ENCODE peak calls at places on chromosomes 11 and 22, in five cellular contexts. E is ovary, S is HFF-Myc, G is IMR-90, A is upper lobe of right lung. X is an unnamed sample.

GRCh38 chr11:62087694-62088093 is 36.1 kb upstream of the INCENP start:
- DNase-seq in E (no peak), S (no peak), G (no peak), A (no peak), X (no peak)

GRCh38 chr22:27581688-27582087 is 219.9 kb downstream of the MN1 start:
- DNase-seq in E (peak), S (peak), G (peak), A (no peak), X (peak)

GRCh38 chr11:130872102-130872501 is 44.2 kb downstream of the SNX19 start:
- DNase-seq in E (no peak), S (no peak), G (no peak), A (no peak), X (no peak)

GRCh38 chr11:45270946-45271345 is 15.2 kb downstream of the SYT13 start:
- DNase-seq in E (no peak), S (no peak), G (no peak), A (no peak), X (no peak)

GRCh38 chr22:39254789-39255298 is 10.1 kb upstream of the PDGFB start:
- DNase-seq in E (no peak), S (no peak), G (peak), A (no peak), X (peak)

GRCh38 chr11:131616456-131616855 is 246.0 kb downstream of the NTM start:
- DNase-seq in E (no peak), S (no peak), G (no peak), A (no peak), X (no peak)

GRCh38 chr22:28899199-28899853 is 16.0 kb downstream of the ZNRF3 start:
- DNase-seq in E (no peak), S (no peak), G (peak), A (no peak), X (no peak)

GRCh38 chr11:17313349-17314231 is 37.1 kb downstream of the NUCB2 start:
- DNase-seq in E (no peak), S (no peak), G (no peak), A (no peak), X (no peak)

GRCh38 chr11:123062892-123063395 is 1.0 kb upstream of the HSPA8 start:
- DNase-seq in E (no peak), S (no peak), G (peak), A (no peak), X (peak)

GRCh38 chr22:43147821-43148220 is 3.5 kb upstream of the TSPO start:
- DNase-seq in E (no peak), S (no peak), G (no peak), A (peak), X (no peak)

GRCh38 chr11:35623708-35624168 is 5.5 kb downstream of the FJX1 start:
- DNase-seq in E (no peak), S (peak), G (peak), A (no peak), X (no peak)

GRCh38 chr22:19547620-19548019 is 23.4 kb upstream of the CLDN5 start:
- DNase-seq in E (no peak), S (no peak), G (no peak), A (no peak), X (no peak)

GRCh38 chr11:68146704-68147474 is 25.7 kb upstream of the CHKA start:
- DNase-seq in E (no peak), S (no peak), G (peak), A (peak), X (peak)

GRCh38 chr11:119608781-119609180 is 120.2 kb downstream of the NECTIN1 start:
- DNase-seq in E (no peak), S (no peak), G (no peak), A (no peak), X (no peak)

GRCh38 chr22:37368058-37368457 is 59.2 kb downstream of the ELFN2 start:
- DNase-seq in E (no peak), S (no peak), G (no peak), A (no peak), X (no peak)

GRCh38 chr11:79400717-79401330 is 40.0 kb downstream of the TENM4 start:
- DNase-seq in E (no peak), S (peak), G (peak), A (peak), X (no peak)

GRCh38 chr11:130003717-130004001 is 1.0 kb upstream of the PRDM10 start:
- DNase-seq in E (no peak), S (no peak), G (no peak), A (no peak), X (no peak)

GRCh38 chr11:130979386-130979972 is 63.2 kb upstream of the SNX19 start:
- DNase-seq in E (no peak), S (no peak), G (peak), A (no peak), X (peak)

GRCh38 chr11:95661159-95661558 is 128.4 kb downstream of the FAM76B start:
- DNase-seq in E (no peak), S (no peak), G (peak), A (no peak), X (no peak)

GRCh38 chr11:84103096-84103495 is 816.9 kb upstream of the CCDC90B start:
- DNase-seq in E (no peak), S (no peak), G (no peak), A (no peak), X (no peak)

DNA sequence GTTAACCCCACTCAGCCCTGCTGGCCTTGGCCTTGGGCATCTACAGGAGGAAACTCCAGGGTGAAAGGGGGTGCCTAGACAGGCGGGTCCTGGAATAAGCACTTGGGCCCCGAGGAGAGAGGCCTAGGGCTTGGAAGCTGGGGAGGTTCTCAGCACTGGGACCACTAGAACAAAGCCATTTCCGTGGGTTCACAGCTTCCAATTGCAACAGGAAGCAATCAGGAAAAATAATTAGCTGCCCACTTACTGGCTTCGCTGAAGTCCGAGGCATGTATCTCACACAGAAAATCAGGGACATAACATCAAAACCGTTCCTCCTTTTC is 161.2 kb upstream of the GRK3 start:
- DNase-seq in E (no peak), S (no peak), G (peak), A (no peak), X (no peak)
- H3K4me3 ChIP-seq in E (no peak), S (peak), G (peak), A (peak), X (peak)

DNA sequence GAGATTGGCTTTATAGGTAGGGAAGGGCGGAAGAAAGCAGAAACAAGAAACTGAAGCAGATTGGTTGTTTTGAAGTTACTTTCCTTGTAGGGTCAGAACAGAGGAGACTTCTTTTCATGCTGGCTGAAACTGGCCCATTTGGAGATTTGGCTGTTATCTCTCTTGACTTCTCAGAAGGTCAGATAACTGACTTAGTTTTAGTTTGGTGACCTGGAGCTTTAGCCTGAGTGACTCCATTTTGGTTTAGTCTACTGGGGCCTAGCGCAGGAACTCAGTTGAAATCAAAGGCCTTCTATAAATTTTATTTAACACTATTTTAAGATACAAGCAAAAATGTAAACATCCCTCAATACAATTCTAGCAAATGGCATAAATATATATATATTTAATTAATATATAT is 31.4 kb downstream of the CSTPP1 start:
- DNase-seq in E (no peak), S (no peak), G (no peak), A (no peak), X (no peak)
- TF ChIP-seq CTCF in E (no peak), S (no peak), G (no peak), A (no peak), X (no peak)

GRCh38 chr22:49958961-49959781 is 1.4 kb upstream of the PIM3 start:
- DNase-seq in E (peak), S (no peak), G (no peak), A (peak), X (no peak)
- H3K4me3 ChIP-seq in E (peak), S (peak), G (peak), A (peak), X (peak)

DNA sequence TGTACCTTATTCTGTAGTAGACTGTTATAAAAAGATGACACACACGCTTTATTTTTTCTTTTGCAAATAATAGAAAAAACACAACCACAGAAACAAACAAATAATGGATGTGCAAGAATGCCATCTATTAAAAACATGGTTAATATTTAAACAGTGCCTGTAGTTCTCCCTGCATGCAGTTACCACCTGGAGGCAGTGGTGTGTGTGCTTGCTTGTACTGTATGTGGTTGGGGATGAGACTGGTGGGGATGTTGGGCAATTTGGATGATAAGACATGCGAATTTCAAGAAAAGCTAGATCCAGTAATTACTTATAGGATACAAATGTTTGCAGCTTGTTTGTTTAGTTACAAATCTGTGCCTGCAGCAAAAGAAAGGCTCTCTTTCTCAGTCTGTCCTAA is 3.6 kb downstream of the C11orf87 start:
- DNase-seq in E (no peak), S (no peak), G (no peak), A (no peak), X (no peak)
- TF ChIP-seq CTCF in E (no peak), S (no peak), G (no peak), A (no peak), X (peak)

GRCh38 chr11:111438846-111439520 is 59.9 kb upstream of the POU2AF1 start:
- DNase-seq in E (no peak), S (no peak), G (no peak), A (no peak), X (no peak)

GRCh38 chr11:111435046-111435698 is 56.1 kb upstream of the POU2AF1 start:
- DNase-seq in E (no peak), S (no peak), G (no peak), A (no peak), X (no peak)

GRCh38 chr11:111440416-111441205 is 61.5 kb upstream of the POU2AF1 start:
- DNase-seq in E (no peak), S (no peak), G (no peak), A (no peak), X (peak)

GRCh38 chr11:111439905-111440304 is 60.8 kb upstream of the POU2AF1 start:
- DNase-seq in E (no peak), S (no peak), G (no peak), A (no peak), X (peak)

DNA sequence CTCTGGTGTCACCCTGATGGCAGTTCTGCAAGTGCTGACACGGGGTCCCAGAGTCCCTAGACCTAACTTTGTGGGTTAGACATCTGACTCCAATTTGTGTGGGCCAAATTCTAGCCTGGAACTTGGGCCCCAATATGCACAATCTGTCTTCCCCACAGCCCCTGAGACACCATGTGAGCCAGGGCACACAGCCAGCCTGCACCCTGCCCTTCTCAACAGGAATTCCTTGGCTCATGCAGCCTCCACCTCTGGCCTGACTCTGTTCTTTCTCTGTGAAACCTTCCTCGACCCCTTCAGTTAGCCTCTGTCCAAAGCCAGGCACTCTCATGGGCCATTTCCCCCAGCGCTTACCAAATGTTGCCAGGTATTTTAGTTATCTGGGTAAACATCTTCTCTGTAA is 59.1 kb upstream of the POU2AF1 start:
- DNase-seq in E (no peak), S (no peak), G (no peak), A (no peak), X (no peak)
- H3K4me3 ChIP-seq in E (no peak), S (no peak), G (no peak), A (no peak), X (no peak)

GRCh38 chr22:48889209-48889830 is 938.4 kb downstream of the BRD1 start:
- DNase-seq in E (no peak), S (no peak), G (no peak), A (peak), X (no peak)
- TF ChIP-seq CTCF in E (no peak), S (no peak), G (no peak), A (no peak), X (no peak)

DNA sequence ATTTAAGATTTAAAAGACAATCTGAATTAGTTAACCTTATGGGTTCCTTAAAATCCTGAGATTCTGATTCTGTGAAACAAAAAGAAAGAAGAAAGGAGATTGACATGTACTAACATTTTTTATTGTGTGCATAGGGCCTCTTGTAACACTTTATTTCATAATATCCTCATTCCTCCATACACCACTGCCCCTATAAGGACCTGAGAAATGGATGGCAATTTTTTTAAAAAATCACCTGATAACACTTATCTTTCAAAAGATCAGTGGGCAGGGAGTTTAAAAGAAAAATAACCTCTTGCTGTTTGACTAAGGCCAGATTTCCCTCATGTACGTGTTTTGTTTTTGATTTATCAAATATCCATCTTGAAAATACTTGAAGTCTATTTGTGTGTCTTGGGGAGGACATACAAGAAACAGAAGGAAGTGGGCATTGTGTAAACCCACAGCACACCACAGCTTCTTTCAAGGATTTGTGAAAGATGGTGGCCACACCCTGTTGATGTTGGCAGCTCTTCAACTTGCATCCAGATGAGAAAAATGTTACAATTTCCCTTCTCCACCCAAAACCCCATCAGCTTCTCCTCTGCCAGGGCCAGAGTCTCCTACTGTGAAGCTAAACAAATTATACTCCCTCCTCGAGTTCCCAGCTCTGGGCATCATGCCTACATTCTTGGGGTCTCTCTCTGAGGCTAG is 35.0 kb upstream of the MPEG1 start:
- DNase-seq in E (no peak), S (no peak), G (peak), A (no peak), X (peak)
- H3K4me3 ChIP-seq in E (no peak), S (no peak), G (no peak), A (no peak), X (no peak)

GRCh38 chr11:135037828-135038227 is 625.8 kb upstream of the B3GAT1 start:
- DNase-seq in E (no peak), S (no peak), G (no peak), A (no peak), X (no peak)

GRCh38 chr11:135036488-135037297 is 624.7 kb upstream of the B3GAT1 start:
- DNase-seq in E (no peak), S (no peak), G (no peak), A (no peak), X (no peak)

GRCh38 chr11:135035282-135035681 is 623.2 kb upstream of the B3GAT1 start:
- DNase-seq in E (no peak), S (no peak), G (no peak), A (no peak), X (no peak)

DNA sequence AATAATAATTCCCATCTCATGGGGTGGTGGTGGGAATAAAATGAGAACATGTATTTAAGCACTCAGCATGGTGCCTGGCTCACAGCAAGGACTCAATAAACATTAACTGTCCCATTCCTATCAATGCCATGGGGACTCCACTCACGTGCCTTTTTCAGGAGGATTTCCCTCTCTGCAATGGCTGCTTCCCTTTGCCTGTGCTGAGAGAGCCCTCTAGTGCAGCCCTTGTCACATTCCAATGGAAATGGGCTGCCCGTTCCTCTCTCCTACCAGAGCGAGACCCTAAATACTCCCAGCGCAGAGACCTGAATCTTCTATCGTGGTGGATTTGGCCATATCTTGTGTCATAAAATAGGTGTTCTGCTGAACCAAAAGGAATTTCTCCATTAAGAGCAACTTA is 621.5 kb upstream of the B3GAT1 start:
- DNase-seq in E (no peak), S (no peak), G (no peak), A (no peak), X (no peak)
- TF ChIP-seq CTCF in E (no peak), S (no peak), G (no peak), A (peak), X (no peak)

GRCh38 chr11:13997881-13998280 is 35.4 kb downstream of the SPON1 start:
- DNase-seq in E (no peak), S (no peak), G (no peak), A (no peak), X (no peak)

GRCh38 chr11:13993096-13993760 is 30.7 kb downstream of the SPON1 start:
- DNase-seq in E (no peak), S (no peak), G (no peak), A (no peak), X (no peak)
- H3K4me3 ChIP-seq in E (no peak), S (no peak), G (no peak), A (no peak), X (no peak)